ENCODE peak calls at places on chromosomes 5 and 9, in five cellular contexts. One of them, this sample, is unnamed. For H3K27me3, the result is how much of the 10 kb centered on the place peaks cover.

GRCh38 chr5:141010047-141010793 is 41.0 kb upstream of the PCDHB1 start:
- DNase-seq in ascending aorta: no peak
- DNase-seq in left lung: no peak
- DNase-seq in K562: no peak
- DNase-seq in AG04450: no peak
- DNase-seq in this sample: no peak

GRCh38 chr5:78243639-78244038 is 50.9 kb downstream of the AP3B1 start:
- DNase-seq in K562: no peak
- DNase-seq in ascending aorta: no peak
- DNase-seq in left lung: no peak
- DNase-seq in AG04450: peak
- DNase-seq in this sample: no peak

GRCh38 chr5:152221721-152222629 is 183.1 kb downstream of the NMUR2 start:
- DNase-seq in K562: no peak
- DNase-seq in left lung: no peak
- DNase-seq in AG04450: no peak
- DNase-seq in ascending aorta: no peak
- DNase-seq in this sample: no peak

GRCh38 chr5:159902444-159903121 is 13.7 kb upstream of the ADRA1B start:
- DNase-seq in K562: no peak
- DNase-seq in left lung: no peak
- DNase-seq in ascending aorta: no peak
- DNase-seq in AG04450: no peak
- DNase-seq in this sample: no peak

GRCh38 chr5:118611332-118611945 is 376.9 kb downstream of the DTWD2 start:
- DNase-seq in AG04450: no peak
- DNase-seq in K562: peak
- DNase-seq in left lung: no peak
- DNase-seq in ascending aorta: no peak
- DNase-seq in this sample: no peak

GRCh38 chr5:94945656-94946055 is 327.2 kb downstream of the SLF1 start:
- DNase-seq in AG04450: no peak
- DNase-seq in left lung: peak
- DNase-seq in K562: no peak
- DNase-seq in ascending aorta: no peak
- DNase-seq in this sample: no peak

GRCh38 chr5:72599519-72600400 is 92.5 kb upstream of the ZNF366 start:
- DNase-seq in K562: no peak
- DNase-seq in ascending aorta: no peak
- DNase-seq in AG04450: no peak
- DNase-seq in left lung: no peak
- DNase-seq in this sample: no peak

GRCh38 chr5:55338092-55338613 is 30.4 kb downstream of the MTREX start:
- DNase-seq in ascending aorta: no peak
- DNase-seq in AG04450: no peak
- DNase-seq in K562: no peak
- DNase-seq in left lung: no peak
- DNase-seq in this sample: no peak

GRCh38 chr9:2000314-2000713 is 14.8 kb upstream of the SMARCA2 start:
- DNase-seq in left lung: no peak
- DNase-seq in ascending aorta: no peak
- DNase-seq in K562: no peak
- DNase-seq in AG04450: no peak
- DNase-seq in this sample: no peak

GRCh38 chr9:126624912-126625311 is 11.2 kb downstream of the LMX1B start:
- DNase-seq in left lung: no peak
- DNase-seq in AG04450: no peak
- DNase-seq in ascending aorta: no peak
- DNase-seq in K562: no peak
- DNase-seq in this sample: no peak

GRCh38 chr5:145280806-145281205 is 554.3 kb downstream of the PRELID2 start:
- DNase-seq in ascending aorta: no peak
- DNase-seq in left lung: no peak
- DNase-seq in AG04450: no peak
- DNase-seq in K562: no peak
- DNase-seq in this sample: no peak

GRCh38 chr5:171355302-171355724 is 32.3 kb upstream of the NPM1 start:
- DNase-seq in AG04450: no peak
- DNase-seq in left lung: no peak
- DNase-seq in ascending aorta: no peak
- DNase-seq in K562: no peak
- DNase-seq in this sample: no peak

GRCh38 chr5:145681686-145682085 is 153.5 kb downstream of the PRELID2 start:
- DNase-seq in left lung: no peak
- DNase-seq in K562: peak
- DNase-seq in AG04450: peak
- DNase-seq in ascending aorta: no peak
- DNase-seq in this sample: no peak

GRCh38 chr5:87541033-87541432 is 128.3 kb upstream of the CCNH start:
- DNase-seq in K562: no peak
- DNase-seq in ascending aorta: no peak
- DNase-seq in AG04450: no peak
- DNase-seq in left lung: peak
- DNase-seq in this sample: peak

GRCh38 chr5:11139471-11139870 is 378.4 kb upstream of the DAP start:
- DNase-seq in ascending aorta: no peak
- DNase-seq in AG04450: no peak
- DNase-seq in K562: no peak
- DNase-seq in left lung: no peak
- DNase-seq in this sample: no peak

DNA sequence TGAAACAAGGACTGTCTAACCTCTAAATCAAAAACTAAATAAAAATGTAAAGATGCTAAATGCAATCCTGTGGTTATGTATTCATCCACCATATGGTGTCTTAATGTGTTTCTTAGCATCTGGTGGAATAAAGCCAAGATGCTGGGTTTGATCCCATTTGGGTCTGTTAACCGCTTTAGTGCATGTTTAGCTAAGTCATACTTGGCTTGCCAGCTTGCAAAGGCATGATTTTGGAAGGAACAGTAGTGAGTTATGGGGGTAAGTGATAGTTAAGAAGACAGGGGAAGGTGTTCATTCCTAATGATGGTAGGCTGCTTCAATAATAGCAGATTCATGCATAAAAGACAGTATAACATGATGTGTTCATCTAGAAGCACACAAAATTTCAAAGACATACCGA is 139.0 kb upstream of the SLC27A6 start:
- DNase-seq in left lung: no peak
- DNase-seq in ascending aorta: no peak
- DNase-seq in K562: no peak
- DNase-seq in AG04450: no peak
- DNase-seq in this sample: no peak
- H3K27me3 ChIP-seq in left lung: under half
- H3K27me3 ChIP-seq in ascending aorta: under half
- H3K27me3 ChIP-seq in K562: under half
- H3K27me3 ChIP-seq in AG04450: under half
- H3K27me3 ChIP-seq in this sample: under half

GRCh38 chr9:97983524-97984187 is 515 bp downstream of the ANP32B start:
- DNase-seq in ascending aorta: peak
- DNase-seq in K562: peak
- DNase-seq in left lung: no peak
- DNase-seq in AG04450: no peak
- DNase-seq in this sample: no peak

GRCh38 chr9:97982719-97983523 is at the start of gene ANP32B:
- DNase-seq in AG04450: peak
- DNase-seq in ascending aorta: peak
- DNase-seq in left lung: peak
- DNase-seq in K562: peak
- DNase-seq in this sample: peak

GRCh38 chr9:97986466-97986865 is 3.3 kb downstream of the ANP32B start:
- DNase-seq in K562: no peak
- DNase-seq in AG04450: no peak
- DNase-seq in ascending aorta: no peak
- DNase-seq in left lung: no peak
- DNase-seq in this sample: no peak

GRCh38 chr9:97985058-97985861 is 2.1 kb downstream of the ANP32B start:
- DNase-seq in left lung: no peak
- DNase-seq in K562: no peak
- DNase-seq in AG04450: no peak
- DNase-seq in ascending aorta: no peak
- DNase-seq in this sample: no peak

GRCh38 chr9:97984188-97985057 is 1.3 kb downstream of the ANP32B start:
- DNase-seq in ascending aorta: peak
- DNase-seq in left lung: peak
- DNase-seq in AG04450: peak
- DNase-seq in K562: peak
- DNase-seq in this sample: peak
- TF ChIP-seq CTCF in ascending aorta: no peak
- TF ChIP-seq CTCF in left lung: no peak
- TF ChIP-seq CTCF in AG04450: no peak
- TF ChIP-seq CTCF in K562: no peak
- TF ChIP-seq CTCF in this sample: no peak

DNA sequence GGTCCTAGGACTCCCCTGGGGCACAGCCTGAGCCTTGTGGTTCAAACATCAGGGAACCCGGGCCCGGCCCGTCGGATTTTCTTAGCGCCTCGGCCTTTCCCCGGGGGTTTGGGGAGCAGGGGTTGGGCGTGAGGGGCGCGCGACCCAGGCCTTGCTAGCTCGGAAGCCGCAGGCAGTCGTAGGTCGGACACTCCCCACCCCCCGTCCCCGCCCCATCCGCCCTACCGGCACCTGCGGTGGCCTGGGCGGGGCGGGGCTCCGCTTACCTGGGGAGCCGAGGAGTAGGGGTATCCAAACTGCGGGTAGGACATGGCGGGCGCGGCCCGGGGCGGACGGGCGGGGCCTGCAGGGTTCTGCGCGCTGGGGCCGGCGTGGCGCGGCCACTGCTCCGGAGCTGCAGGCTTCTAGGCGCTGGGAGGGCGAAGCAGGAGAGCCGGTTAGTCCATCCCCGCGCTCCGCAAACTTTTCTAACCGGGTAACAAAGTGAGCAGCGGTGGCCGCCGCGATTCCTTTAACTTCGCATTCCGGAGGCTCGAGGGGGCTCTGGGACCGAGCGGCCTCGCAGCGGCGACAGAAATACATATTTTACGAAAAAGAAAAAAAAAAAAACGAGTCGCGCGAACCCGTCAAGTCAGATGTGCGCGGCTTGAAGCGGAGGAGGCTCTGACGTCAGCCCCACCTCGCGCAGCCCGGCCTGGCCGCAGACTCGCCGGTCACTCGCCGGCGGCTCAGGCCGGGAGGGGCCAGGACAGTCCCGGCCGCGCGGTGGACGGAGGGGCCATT is at the start of gene IRX4:
- DNase-seq in K562: peak
- DNase-seq in left lung: no peak
- DNase-seq in AG04450: no peak
- DNase-seq in ascending aorta: no peak
- DNase-seq in this sample: peak
- H3K27me3 ChIP-seq in K562: under half
- H3K27me3 ChIP-seq in left lung: half or more
- H3K27me3 ChIP-seq in AG04450: half or more
- H3K27me3 ChIP-seq in ascending aorta: half or more
- H3K27me3 ChIP-seq in this sample: under half

GRCh38 chr9:135531096-135531495 is 9.9 kb downstream of the LCN1 start:
- DNase-seq in ascending aorta: no peak
- DNase-seq in K562: no peak
- DNase-seq in AG04450: no peak
- DNase-seq in left lung: no peak
- DNase-seq in this sample: no peak
- TF ChIP-seq CTCF in ascending aorta: no peak
- TF ChIP-seq CTCF in K562: no peak
- TF ChIP-seq CTCF in AG04450: no peak
- TF ChIP-seq CTCF in left lung: no peak
- TF ChIP-seq CTCF in this sample: no peak

GRCh38 chr5:132667761-132668705 is 5.8 kb upstream of the IL4 start:
- DNase-seq in K562: no peak
- DNase-seq in AG04450: no peak
- DNase-seq in ascending aorta: no peak
- DNase-seq in left lung: no peak
- DNase-seq in this sample: no peak
- H3K27me3 ChIP-seq in K562: under half
- H3K27me3 ChIP-seq in AG04450: under half
- H3K27me3 ChIP-seq in ascending aorta: under half
- H3K27me3 ChIP-seq in left lung: under half
- H3K27me3 ChIP-seq in this sample: under half

GRCh38 chr5:173530547-173530946 is 85.9 kb downstream of the BOD1 start:
- DNase-seq in ascending aorta: no peak
- DNase-seq in AG04450: no peak
- DNase-seq in left lung: no peak
- DNase-seq in K562: no peak
- DNase-seq in this sample: no peak
- TF ChIP-seq CTCF in ascending aorta: no peak
- TF ChIP-seq CTCF in AG04450: no peak
- TF ChIP-seq CTCF in left lung: no peak
- TF ChIP-seq CTCF in K562: peak
- TF ChIP-seq CTCF in this sample: no peak

GRCh38 chr5:139901251-139901575 is 105.6 kb downstream of the PSD2 start:
- DNase-seq in AG04450: no peak
- DNase-seq in K562: no peak
- DNase-seq in left lung: no peak
- DNase-seq in ascending aorta: no peak
- DNase-seq in this sample: no peak

GRCh38 chr5:139900546-139901250 is 105.1 kb downstream of the PSD2 start:
- DNase-seq in AG04450: no peak
- DNase-seq in ascending aorta: no peak
- DNase-seq in K562: no peak
- DNase-seq in left lung: peak
- DNase-seq in this sample: no peak

GRCh38 chr5:139903450-139903804 is 107.8 kb downstream of the PSD2 start:
- DNase-seq in left lung: no peak
- DNase-seq in K562: no peak
- DNase-seq in AG04450: no peak
- DNase-seq in ascending aorta: no peak
- DNase-seq in this sample: no peak

GRCh38 chr5:139903805-139904565 is 108.4 kb downstream of the PSD2 start:
- DNase-seq in ascending aorta: no peak
- DNase-seq in AG04450: no peak
- DNase-seq in K562: peak
- DNase-seq in left lung: no peak
- DNase-seq in this sample: peak

GRCh38 chr5:139901971-139902370 is 106.4 kb downstream of the PSD2 start:
- DNase-seq in K562: no peak
- DNase-seq in AG04450: no peak
- DNase-seq in ascending aorta: no peak
- DNase-seq in left lung: no peak
- DNase-seq in this sample: no peak
- H3K27me3 ChIP-seq in K562: half or more
- H3K27me3 ChIP-seq in AG04450: half or more
- H3K27me3 ChIP-seq in ascending aorta: under half
- H3K27me3 ChIP-seq in left lung: under half
- H3K27me3 ChIP-seq in this sample: under half

GRCh38 chr9:22008662-22009562 is at the start of gene CDKN2B:
- DNase-seq in left lung: peak
- DNase-seq in AG04450: peak
- DNase-seq in K562: no peak
- DNase-seq in ascending aorta: peak
- DNase-seq in this sample: peak
- TF ChIP-seq CTCF in left lung: peak
- TF ChIP-seq CTCF in AG04450: peak
- TF ChIP-seq CTCF in K562: no peak
- TF ChIP-seq CTCF in ascending aorta: peak
- TF ChIP-seq CTCF in this sample: peak

DNA sequence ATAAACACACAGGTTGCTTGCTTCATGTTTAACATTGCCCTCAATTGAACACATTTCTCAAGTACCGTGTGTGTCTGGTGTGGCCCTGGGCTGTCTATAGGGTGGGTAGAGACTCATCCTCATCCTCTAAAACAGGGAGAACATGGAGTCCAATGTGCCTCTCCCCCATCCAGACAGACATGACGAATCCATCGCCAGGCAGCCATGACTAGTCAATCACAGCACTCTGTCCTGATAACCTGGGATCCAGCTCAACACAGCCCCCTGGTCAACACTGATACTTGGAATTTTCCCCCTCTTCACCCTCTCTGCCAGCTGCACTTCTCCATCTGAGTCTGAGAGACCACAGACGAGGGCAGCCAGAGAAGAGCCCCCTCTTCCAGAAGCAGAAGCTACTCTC is 10.7 kb upstream of the NTNG2 start:
- DNase-seq in ascending aorta: no peak
- DNase-seq in K562: no peak
- DNase-seq in left lung: no peak
- DNase-seq in AG04450: no peak
- DNase-seq in this sample: no peak
- H3K27me3 ChIP-seq in ascending aorta: under half
- H3K27me3 ChIP-seq in K562: half or more
- H3K27me3 ChIP-seq in left lung: under half
- H3K27me3 ChIP-seq in AG04450: half or more
- H3K27me3 ChIP-seq in this sample: under half